ENCODE peak calls at places on chromosome 3, in eight cellular contexts. S, L, V, B, W, M, X and J are unnamed samples.

GRCh38 chr3:46959169-46959515 is 17.4 kb downstream of the CCDC12 start:
- DNase-seq in S (no peak), W (no peak), B (no peak), L (no peak), M (no peak), V (no peak), X (no peak), J (no peak)

GRCh38 chr3:33117461-33117860 is 3.6 kb downstream of the CRTAP start:
- DNase-seq in V (no peak), L (no peak), S (no peak), B (no peak), X (no peak), M (no peak), W (no peak), J (no peak)

GRCh38 chr3:2354702-2355101 is 256.0 kb downstream of the CNTN4 start:
- DNase-seq in L (no peak), W (no peak), S (no peak), V (no peak), X (no peak), M (no peak), B (no peak), J (peak)

GRCh38 chr3:52109556-52110380 is 44.5 kb downstream of the POC1A start:
- DNase-seq in M (no peak), W (no peak), S (no peak), B (no peak), X (no peak), L (no peak), V (no peak), J (no peak)

GRCh38 chr3:71101581-71101980 is 481.9 kb downstream of the FOXP1 start:
- DNase-seq in L (no peak), W (no peak), X (no peak), B (no peak), S (no peak), V (no peak), M (no peak), J (no peak)

GRCh38 chr3:149026718-149027117 is 35.4 kb downstream of the GYG1 start:
- DNase-seq in M (no peak), W (no peak), X (no peak), S (no peak), L (no peak), B (no peak), V (no peak), J (no peak)

GRCh38 chr3:38235466-38235865 is 30.1 kb upstream of the SLC22A13 start:
- DNase-seq in X (no peak), B (no peak), L (no peak), S (no peak), M (no peak), V (no peak), W (no peak), J (no peak)

GRCh38 chr3:129602730-129603560 is 3.5 kb downstream of the PLXND1 start:
- DNase-seq in M (peak), V (no peak), B (no peak), S (no peak), W (peak), X (no peak), L (no peak), J (peak)

GRCh38 chr3:110542552-110543164 is 529.0 kb upstream of the NECTIN3 start:
- DNase-seq in V (no peak), W (no peak), B (no peak), X (no peak), L (no peak), M (peak), S (no peak), J (peak)

GRCh38 chr3:65721386-65721785 is 317.3 kb downstream of the MAGI1 start:
- DNase-seq in S (no peak), V (no peak), X (no peak), B (no peak), W (no peak), L (no peak), M (no peak), J (no peak)

GRCh38 chr3:71896751-71897150 is 111.8 kb upstream of the PROK2 start:
- DNase-seq in W (no peak), S (no peak), B (no peak), V (no peak), L (no peak), M (no peak), X (no peak), J (peak)

GRCh38 chr3:79052054-79052681 is 715.6 kb downstream of the ROBO1 start:
- DNase-seq in S (no peak), L (no peak), V (no peak), X (no peak), B (no peak), M (no peak), W (no peak), J (no peak)

GRCh38 chr3:96813820-96814580 is 394 bp upstream of the EPHA6 start:
- DNase-seq in B (no peak), M (peak), W (peak), S (peak), V (peak), X (no peak), L (no peak), J (peak)

GRCh38 chr3:62332771-62333381 is 40.5 kb downstream of the FEZF2 start:
- DNase-seq in M (no peak), B (no peak), X (no peak), W (no peak), S (peak), V (no peak), L (no peak), J (peak)

GRCh38 chr3:156553705-156554356 is 1.1 kb downstream of the SSR3 start:
- DNase-seq in L (no peak), S (no peak), W (no peak), X (no peak), M (peak), V (no peak), B (no peak), J (peak)

GRCh38 chr3:32467333-32468070 is 35.1 kb downstream of the CMTM6 start:
- DNase-seq in L (peak), V (peak), W (peak), X (no peak), S (peak), M (peak), B (peak), J (peak)

GRCh38 chr3:149003653-149004305 is 12.4 kb downstream of the GYG1 start:
- DNase-seq in L (no peak), V (no peak), S (no peak), M (no peak), W (no peak), X (no peak), B (no peak), J (no peak)